ENCODE peak calls at places on chromosomes 2 and 18, in five cellular contexts. B, W, F, R and Q are unnamed samples.

GRCh38 chr2:100260712-100261620 is 61.3 kb downstream of the LONRF2 start:
- DNase-seq in B (peak; percentile 80), F (peak; percentile 61), W (peak; percentile 90), R (peak; percentile 75), Q (peak; percentile 1)

GRCh38 chr2:170694316-170694715 is 20.8 kb upstream of the SP5 start:
- DNase-seq in B (no peak), F (no peak), W (no peak), R (no peak), Q (no peak)

GRCh38 chr2:148342091-148342490 is 302.5 kb upstream of the EPC2 start:
- DNase-seq in W (no peak), F (no peak), R (no peak), B (no peak), Q (no peak)

GRCh38 chr2:113851640-113852039 is 38.2 kb upstream of the ACTR3 start:
- DNase-seq in R (no peak), B (no peak), F (no peak), W (no peak), Q (no peak)

GRCh38 chr2:172239944-172240590 is 137.4 kb upstream of the DLX2 start:
- DNase-seq in R (no peak), F (no peak), W (no peak), B (no peak), Q (no peak)

GRCh38 chr2:239371726-239372686 is 28.8 kb downstream of the HDAC4 start:
- DNase-seq in R (no peak), B (no peak), F (no peak), W (no peak), Q (no peak)

GRCh38 chr2:232888839-232889529 is 18.9 kb downstream of the SNORC start:
- DNase-seq in F (no peak), R (no peak), W (no peak), B (no peak), Q (no peak)

GRCh38 chr2:15693926-15694588 is 102.4 kb downstream of the DDX1 start:
- DNase-seq in B (no peak), R (no peak), W (no peak), F (no peak), Q (no peak)

GRCh38 chr18:48123324-48123723 is 192.9 kb upstream of the SMAD2 start:
- DNase-seq in R (no peak), F (no peak), W (no peak), B (no peak), Q (no peak)

GRCh38 chr2:205056066-205056678 is 510.9 kb downstream of the PARD3B start:
- DNase-seq in B (no peak), F (no peak), W (no peak), R (no peak), Q (no peak)

GRCh38 chr2:207764096-207764630 is 5.5 kb downstream of the FZD5 start:
- DNase-seq in W (no peak), F (no peak), B (no peak), R (no peak), Q (no peak)

GRCh38 chr18:74234326-74235171 is 57.2 kb downstream of the CYB5A start:
- DNase-seq in W (no peak), R (no peak), F (no peak), B (peak; percentile 83), Q (no peak)

GRCh38 chr2:55010149-55010591 is 40.1 kb downstream of the RTN4 start:
- DNase-seq in B (peak; percentile 67), R (no peak), W (peak; percentile 93), F (no peak), Q (no peak)

GRCh38 chr2:9802576-9802993 is 40.7 kb upstream of the TAF1B start:
- DNase-seq in F (no peak), W (no peak), R (no peak), B (no peak), Q (no peak)

GRCh38 chr2:10306901-10307463 is 4.3 kb downstream of the HPCAL1 start:
- DNase-seq in W (no peak), R (no peak), B (no peak), F (no peak), Q (no peak)